ENCODE peak calls at places on chromosomes 3 and 15, in six cellular contexts. G is HAP-1; L is stimulated activated CD8-positive, alpha-beta memory T cell treated with anti-CD3 and anti-CD28 coated beads, Interleukin-2, amount 100 ng/mL, for 48 hours; B is T1000; I is activated T-cell treated with anti-CD3 and anti-CD28 coated beads, Interleukin-2, amount 50 U/mL, for 1 hour; Z is DMS153. T is an unnamed sample.

GRCh38 chr3:58188921-58189451 is 21.8 kb downstream of the DNASE1L3 start:
- DNase-seq in G (no peak), L (no peak), B (no peak), I (no peak), Z (no peak), T (no peak)

GRCh38 chr3:52428151-52429005 is 16.5 kb downstream of the SEMA3G start:
- DNase-seq in G (peak; percentile 79), L (no peak), B (peak; percentile 29), I (no peak), Z (peak; percentile 21), T (no peak)

GRCh38 chr15:98666841-98667240 is 18.5 kb downstream of the IGF1R start:
- DNase-seq in G (no peak), L (no peak), B (no peak), I (no peak), Z (no peak), T (no peak)

GRCh38 chr3:98602078-98602678 is 8.8 kb upstream of the CPOX start:
- DNase-seq in G (peak; percentile 72), L (no peak), B (peak; percentile 2), I (no peak), Z (peak; percentile 33), T (no peak)

GRCh38 chr15:67456677-67457529 is 64.0 kb upstream of the C15orf61 start:
- DNase-seq in G (peak; percentile 89), L (peak; percentile 79), B (peak; percentile 43), I (peak; percentile 84), Z (peak; percentile 29), T (no peak)

GRCh38 chr3:122932251-122932967 is 95.2 kb downstream of the SEMA5B start:
- DNase-seq in G (no peak), L (no peak), B (no peak), I (no peak), Z (no peak), T (no peak)

GRCh38 chr15:95486224-95486623 is 844.3 kb upstream of the NR2F2 start:
- DNase-seq in G (no peak), L (no peak), B (no peak), I (no peak), Z (no peak), T (no peak)

GRCh38 chr15:44034933-44035624 is 160.0 kb downstream of the FRMD5 start:
- DNase-seq in G (no peak), L (no peak), B (no peak), I (no peak), Z (no peak), T (no peak)

GRCh38 chr15:66879968-66880367 is 177.9 kb downstream of the SMAD6 start:
- DNase-seq in G (no peak), L (no peak), B (no peak), I (no peak), Z (no peak), T (no peak)

GRCh38 chr3:111745786-111746185 is 113.3 kb upstream of the PHLDB2 start:
- DNase-seq in G (peak; percentile 78), L (no peak), B (no peak), I (no peak), Z (no peak), T (no peak)

GRCh38 chr15:69760263-69760855 is 307.7 kb downstream of the RPLP1 start:
- DNase-seq in G (no peak), L (no peak), B (no peak), I (no peak), Z (no peak), T (no peak)

GRCh38 chr3:148884261-148884660 is 19.2 kb downstream of the CPA3 start:
- DNase-seq in G (no peak), L (no peak), B (no peak), I (no peak), Z (no peak), T (no peak)

GRCh38 chr15:40308844-40309189 is 1.1 kb upstream of the PLCB2 start:
- DNase-seq in G (no peak), L (no peak), B (no peak), I (no peak), Z (no peak), T (no peak)

GRCh38 chr3:13262493-13263211 is 157.5 kb downstream of the NUP210 start:
- DNase-seq in G (no peak), L (no peak), B (no peak), I (no peak), Z (no peak), T (no peak)

GRCh38 chr3:134885877-134886621 is 91.0 kb downstream of the EPHB1 start:
- DNase-seq in G (no peak), L (no peak), B (peak; percentile 38), I (no peak), Z (no peak), T (no peak)

GRCh38 chr3:54240-54639 is 142.3 kb upstream of the CHL1 start:
- DNase-seq in G (peak; percentile 17), L (no peak), B (no peak), I (no peak), Z (no peak), T (no peak)

GRCh38 chr3:72679540-72680198 is 168.6 kb downstream of the SHQ1 start:
- DNase-seq in G (no peak), L (no peak), B (no peak), I (no peak), Z (peak; percentile 76), T (no peak)

GRCh38 chr3:197730200-197730599 is 6.5 kb downstream of the RUBCN start:
- DNase-seq in G (no peak), L (no peak), B (peak; percentile 18), I (no peak), Z (no peak), T (no peak)

GRCh38 chr3:185561374-185561943 is 9.1 kb upstream of the LIPH start:
- DNase-seq in G (no peak), L (no peak), B (no peak), I (no peak), Z (no peak), T (no peak)

GRCh38 chr15:51192560-51193280 is 98.0 kb upstream of the TNFAIP8L3 start:
- DNase-seq in G (peak; percentile 47), L (peak; percentile 88), B (peak; percentile 29), I (peak; percentile 67), Z (peak; percentile 49), T (no peak)

GRCh38 chr3:35864871-35865270 is 225.5 kb downstream of the ARPP21 start:
- DNase-seq in G (no peak), L (no peak), B (no peak), I (no peak), Z (no peak), T (no peak)

GRCh38 chr3:59820352-59820934 is 770.6 kb upstream of the CFAP20DC start:
- DNase-seq in G (no peak), L (no peak), B (peak; percentile 41), I (no peak), Z (no peak), T (no peak)

GRCh38 chr15:25717116-25717755 is 145.9 kb downstream of the ATP10A start:
- DNase-seq in G (no peak), L (no peak), B (no peak), I (no peak), Z (no peak), T (no peak)

T was measured in vagina.